ENCODE peak calls at places on chromosomes 6 and 20, in four cellular contexts. I is WTC11, E is K562, C is HepG2. G is an unnamed sample.

GRCh38 chr6:35077006-35077712 is 64.0 kb downstream of the TCP11 start:
- DNase-seq in C (no peak), E (no peak), I (no peak), G (no peak)

GRCh38 chr20:39289831-39290230 is 327.7 kb downstream of the DHX35 start:
- DNase-seq in C (no peak), I (peak), E (no peak), G (no peak)

GRCh38 chr6:52074155-52074554 is 13.3 kb downstream of the PKHD1 start:
- DNase-seq in C (no peak), E (no peak), I (no peak), G (no peak)

GRCh38 chr20:25117961-25118360 is 36.0 kb upstream of the VSX1 start:
- DNase-seq in I (no peak), C (no peak), E (no peak), G (no peak)

GRCh38 chr6:49202923-49203322 is 260.1 kb downstream of the MMUT start:
- DNase-seq in C (no peak), E (no peak), I (no peak), G (no peak)

GRCh38 chr20:46916244-46916603 is 21.6 kb downstream of the EYA2 start:
- DNase-seq in I (no peak), C (no peak), E (no peak), G (no peak)

GRCh38 chr6:44668976-44669934 is 281.7 kb downstream of the CDC5L start:
- DNase-seq in I (no peak), C (no peak), E (no peak), G (no peak)

GRCh38 chr6:96469312-96469711 is 52.3 kb upstream of the UFL1 start:
- DNase-seq in E (peak), C (no peak), I (no peak), G (no peak)

GRCh38 chr6:40125680-40126079 is 191.4 kb upstream of the MOCS1 start:
- DNase-seq in E (no peak), I (no peak), C (no peak), G (no peak)

GRCh38 chr6:40131675-40132074 is 197.4 kb upstream of the MOCS1 start:
- DNase-seq in I (no peak), E (no peak), C (no peak), G (no peak)

GRCh38 chr6:40124924-40125323 is 190.7 kb upstream of the MOCS1 start:
- DNase-seq in C (no peak), I (no peak), E (no peak), G (no peak)

DNA sequence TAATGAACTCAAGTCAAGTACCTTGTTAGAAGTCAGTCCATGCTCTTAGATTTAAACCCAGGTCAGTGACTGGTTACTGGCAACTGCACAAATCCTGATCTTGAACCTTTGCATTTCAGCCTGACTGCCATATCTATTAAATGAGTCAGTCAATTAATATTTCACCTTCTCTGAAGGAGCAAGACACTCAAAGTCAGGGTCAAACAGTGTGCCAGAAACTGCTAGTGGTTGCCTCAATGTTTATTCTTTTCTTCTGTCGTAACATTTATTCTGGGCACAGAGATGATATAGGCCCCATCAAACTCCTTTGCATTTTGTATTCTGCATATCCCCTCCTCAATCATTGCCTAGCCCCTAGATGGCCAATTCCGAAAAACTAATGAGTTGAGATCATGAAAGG is 193.9 kb upstream of the MOCS1 start:
- DNase-seq in C (no peak), E (no peak), I (no peak), G (no peak)
- TF ChIP-seq CBFB in C (no peak), E (no peak), I (no peak), G (no peak)

GRCh38 chr6:39496951-39497350 is 174.4 kb upstream of the KCNK16 start:
- DNase-seq in C (no peak), I (no peak), E (no peak), G (no peak)
- TF ChIP-seq CBFB in C (no peak), I (no peak), E (no peak), G (no peak)

GRCh38 chr20:32509639-32510066 is 75.5 kb downstream of the NOL4L start:
- DNase-seq in E (no peak), I (no peak), C (peak), G (no peak)
- TF ChIP-seq CBFB in E (no peak), I (no peak), C (peak), G (no peak)

GRCh38 chr6:13763740-13764381 is 50.5 kb downstream of the MCUR1 start:
- DNase-seq in I (no peak), C (no peak), E (no peak), G (peak)

GRCh38 chr6:13764996-13765395 is 49.4 kb downstream of the MCUR1 start:
- DNase-seq in E (no peak), C (no peak), I (no peak), G (peak)

GRCh38 chr6:13767121-13767794 is 47.1 kb downstream of the MCUR1 start:
- DNase-seq in C (no peak), E (no peak), I (peak), G (no peak)

GRCh38 chr6:13765570-13765969 is 48.8 kb downstream of the MCUR1 start:
- DNase-seq in I (no peak), E (no peak), C (no peak), G (no peak)

DNA sequence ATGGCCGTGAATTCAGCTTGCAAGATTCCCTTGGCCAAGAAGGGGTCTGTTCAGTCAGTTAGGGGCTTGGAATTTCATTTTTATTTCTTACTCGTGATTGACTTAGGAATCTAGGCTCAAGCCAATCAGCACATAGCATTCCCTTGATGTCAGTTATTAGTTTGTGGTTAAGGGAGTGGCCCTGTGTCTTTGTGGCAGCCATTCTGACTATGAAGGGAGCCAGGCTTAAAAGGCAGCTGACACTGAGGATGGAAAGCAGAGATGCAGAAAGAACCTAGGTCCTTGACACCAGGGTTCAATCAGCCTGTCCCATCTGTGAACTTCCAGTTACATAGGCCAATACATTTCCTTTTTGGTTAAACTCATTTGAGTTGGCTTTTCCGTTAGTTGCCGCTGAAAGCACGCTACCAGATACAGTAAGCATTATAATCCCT is 48.1 kb downstream of the MCUR1 start:
- DNase-seq in I (no peak), E (no peak), C (no peak), G (no peak)
- TF ChIP-seq CBFB in I (no peak), E (no peak), C (no peak), G (no peak)

DNA sequence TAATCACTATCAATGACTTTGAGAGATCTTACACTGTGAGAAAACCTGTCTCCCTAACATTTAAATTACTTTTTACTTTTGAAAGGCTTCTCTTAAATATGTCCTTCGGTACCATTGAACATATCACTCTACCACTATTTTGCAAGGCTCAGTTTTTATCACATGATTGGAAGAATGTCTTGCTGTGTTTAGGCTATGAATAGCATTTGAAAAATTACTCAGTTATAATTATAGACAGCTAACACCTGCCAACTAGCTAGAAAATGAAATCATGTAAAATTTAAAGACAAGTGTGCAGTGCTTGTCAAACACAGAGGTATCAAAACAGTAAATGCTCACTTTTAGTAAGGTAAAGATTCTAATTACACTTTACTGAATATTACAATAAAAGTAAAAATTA is 11.0 kb downstream of the SESN1 start:
- DNase-seq in I (no peak), E (no peak), C (no peak), G (no peak)
- TF ChIP-seq CBFB in I (no peak), E (no peak), C (no peak), G (no peak)

DNA sequence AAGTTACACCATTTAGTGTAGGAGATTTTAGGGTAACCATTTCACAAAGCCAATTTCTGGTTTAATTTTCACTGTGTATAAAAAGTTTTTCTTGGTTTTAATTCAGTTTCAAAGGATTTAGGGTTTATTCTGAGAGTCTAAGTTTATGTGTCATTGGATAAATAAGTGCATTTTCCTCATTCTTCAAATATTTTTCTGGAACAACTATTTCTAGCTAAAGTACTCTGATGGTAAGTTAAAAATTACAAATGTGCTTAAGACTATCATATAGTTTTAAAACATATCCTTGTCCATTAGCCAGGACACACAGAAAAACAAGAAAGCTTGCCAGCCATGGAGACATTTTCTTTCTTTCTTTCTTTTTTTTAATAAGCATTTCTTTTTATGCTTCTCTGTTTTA is 332.9 kb downstream of the RFPL4B start:
- DNase-seq in I (no peak), C (no peak), E (no peak), G (no peak)
- TF ChIP-seq CBFB in I (no peak), C (no peak), E (no peak), G (no peak)

GRCh38 chr6:157981132-157981394 is 600 bp upstream of the SYNJ2 start:
- DNase-seq in C (no peak), I (no peak), E (peak), G (no peak)

GRCh38 chr6:157981395-157982296 is at the start of gene SYNJ2:
- DNase-seq in C (peak), I (peak), E (peak), G (no peak)

GRCh38 chr6:157982580-157983438 is 1.1 kb downstream of the SYNJ2 start:
- DNase-seq in I (no peak), E (peak), C (peak), G (no peak)

GRCh38 chr6:157983439-157984119 is 1.9 kb downstream of the SYNJ2 start:
- DNase-seq in E (no peak), C (no peak), I (no peak), G (no peak)

DNA sequence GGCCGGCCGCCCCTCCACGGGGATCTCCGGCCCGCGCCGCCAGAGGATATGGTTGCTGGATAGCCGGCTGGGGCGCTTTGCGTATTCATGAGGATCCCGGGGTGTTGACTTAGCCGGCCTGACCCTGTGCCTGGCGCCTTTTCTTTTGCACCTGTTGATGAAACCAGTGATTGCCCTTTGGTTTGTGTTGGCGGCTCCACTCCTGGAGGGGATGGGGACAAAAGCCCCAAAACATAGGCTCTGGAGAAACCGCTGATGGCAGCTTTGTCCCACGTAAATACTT is 575 bp downstream of the SYNJ2 start:
- DNase-seq in E (peak), C (peak), I (peak), G (no peak)
- TF ChIP-seq CBFB in E (no peak), C (no peak), I (no peak), G (no peak)

G was measured in GM12878.